ENCODE peak calls at places on chromosomes 11 and 22, in four cellular contexts. One of them, this sample, is unnamed.

GRCh38 chr22:29369460-29369859 is 18.9 kb downstream of the AP1B1 start:
- DNase-seq in lower lobe of right lung: peak; percentile 65
- DNase-seq in AG09309: peak; percentile 38
- DNase-seq in WERI-Rb-1: no peak
- DNase-seq in this sample: no peak

GRCh38 chr11:132911186-132911585 is 621.1 kb downstream of the OPCML start:
- DNase-seq in lower lobe of right lung: no peak
- DNase-seq in AG09309: no peak
- DNase-seq in WERI-Rb-1: no peak
- DNase-seq in this sample: no peak

GRCh38 chr11:12942157-12942556 is 67.0 kb upstream of the RASSF10 start:
- DNase-seq in lower lobe of right lung: no peak
- DNase-seq in AG09309: no peak
- DNase-seq in WERI-Rb-1: no peak
- DNase-seq in this sample: no peak

GRCh38 chr11:1487091-1487850 is 692 bp upstream of the MOB2 start:
- DNase-seq in lower lobe of right lung: peak; percentile 39
- DNase-seq in AG09309: no peak
- DNase-seq in WERI-Rb-1: no peak
- DNase-seq in this sample: no peak

GRCh38 chr22:46442217-46442853 is 95.1 kb downstream of the CELSR1 start:
- DNase-seq in lower lobe of right lung: no peak
- DNase-seq in AG09309: no peak
- DNase-seq in WERI-Rb-1: no peak
- DNase-seq in this sample: no peak

GRCh38 chr22:46638601-46639431 is 18.6 kb downstream of the GRAMD4 start:
- DNase-seq in lower lobe of right lung: peak; percentile 76
- DNase-seq in AG09309: no peak
- DNase-seq in WERI-Rb-1: no peak
- DNase-seq in this sample: peak; percentile 22

GRCh38 chr11:131866535-131867400 is 496.4 kb downstream of the NTM start:
- DNase-seq in lower lobe of right lung: no peak
- DNase-seq in AG09309: no peak
- DNase-seq in WERI-Rb-1: no peak
- DNase-seq in this sample: no peak

GRCh38 chr11:106087815-106088435 is 10.5 kb downstream of the AASDHPPT start:
- DNase-seq in lower lobe of right lung: peak; percentile 54
- DNase-seq in AG09309: no peak
- DNase-seq in WERI-Rb-1: peak; percentile 22
- DNase-seq in this sample: peak; percentile 33

GRCh38 chr22:42265321-42265720 is 5.1 kb downstream of the TCF20 start:
- DNase-seq in lower lobe of right lung: no peak
- DNase-seq in AG09309: no peak
- DNase-seq in WERI-Rb-1: no peak
- DNase-seq in this sample: no peak

GRCh38 chr11:832529-833113 is at the start of gene CD151:
- DNase-seq in lower lobe of right lung: no peak
- DNase-seq in AG09309: no peak
- DNase-seq in WERI-Rb-1: peak; percentile 65
- DNase-seq in this sample: no peak

GRCh38 chr11:6606471-6607189 is 3.1 kb downstream of the ILK start:
- DNase-seq in lower lobe of right lung: peak; percentile 91
- DNase-seq in AG09309: peak; percentile 67
- DNase-seq in WERI-Rb-1: peak; percentile 92
- DNase-seq in this sample: peak; percentile 87

GRCh38 chr11:130051077-130051476 is 18.6 kb upstream of the APLP2 start:
- DNase-seq in lower lobe of right lung: no peak
- DNase-seq in AG09309: no peak
- DNase-seq in WERI-Rb-1: no peak
- DNase-seq in this sample: peak; percentile 11

GRCh38 chr11:122108192-122108799 is 7.7 kb downstream of the BLID start:
- DNase-seq in lower lobe of right lung: no peak
- DNase-seq in AG09309: no peak
- DNase-seq in WERI-Rb-1: peak; percentile 61
- DNase-seq in this sample: peak; percentile 48

GRCh38 chr11:120529214-120529613 is 17.7 kb downstream of the GRIK4 start:
- DNase-seq in lower lobe of right lung: no peak
- DNase-seq in AG09309: no peak
- DNase-seq in WERI-Rb-1: no peak
- DNase-seq in this sample: no peak

GRCh38 chr11:44427432-44427831 is 117.5 kb upstream of the ALX4 start:
- DNase-seq in lower lobe of right lung: no peak
- DNase-seq in AG09309: no peak
- DNase-seq in WERI-Rb-1: peak; percentile 32
- DNase-seq in this sample: no peak

GRCh38 chr11:124676386-124676785 is 2.7 kb downstream of the SPA17 start:
- DNase-seq in lower lobe of right lung: no peak
- DNase-seq in AG09309: no peak
- DNase-seq in WERI-Rb-1: no peak
- DNase-seq in this sample: peak; percentile 38

GRCh38 chr11:34330653-34331052 is 27.2 kb downstream of the ABTB2 start:
- DNase-seq in lower lobe of right lung: no peak
- DNase-seq in AG09309: no peak
- DNase-seq in WERI-Rb-1: no peak
- DNase-seq in this sample: no peak

GRCh38 chr11:11036185-11037161 is 178.6 kb upstream of the ZBED5 start:
- DNase-seq in lower lobe of right lung: no peak
- DNase-seq in AG09309: peak; percentile 40
- DNase-seq in WERI-Rb-1: peak; percentile 30
- DNase-seq in this sample: peak; percentile 29

GRCh38 chr11:64571410-64572091 is 19.5 kb upstream of the SLC22A12 start:
- DNase-seq in lower lobe of right lung: peak; percentile 32
- DNase-seq in AG09309: no peak
- DNase-seq in WERI-Rb-1: peak; percentile 80
- DNase-seq in this sample: no peak

GRCh38 chr11:58928691-58929090 is 10.6 kb upstream of the GLYATL1 start:
- DNase-seq in lower lobe of right lung: no peak
- DNase-seq in AG09309: no peak
- DNase-seq in WERI-Rb-1: no peak
- DNase-seq in this sample: no peak

GRCh38 chr11:62449451-62449851 is 30.6 kb downstream of the SCGB1A1 start:
- DNase-seq in lower lobe of right lung: no peak
- DNase-seq in AG09309: no peak
- DNase-seq in WERI-Rb-1: no peak
- DNase-seq in this sample: no peak

GRCh38 chr11:27482793-27483192 is 10.2 kb upstream of the LGR4 start:
- DNase-seq in lower lobe of right lung: no peak
- DNase-seq in AG09309: no peak
- DNase-seq in WERI-Rb-1: no peak
- DNase-seq in this sample: no peak

GRCh38 chr22:42397332-42398246 is 34.6 kb downstream of the NFAM1 start:
- DNase-seq in lower lobe of right lung: peak; percentile 72
- DNase-seq in AG09309: no peak
- DNase-seq in WERI-Rb-1: no peak
- DNase-seq in this sample: no peak

GRCh38 chr22:45533731-45534130 is 31.0 kb downstream of the FBLN1 start:
- DNase-seq in lower lobe of right lung: no peak
- DNase-seq in AG09309: no peak
- DNase-seq in WERI-Rb-1: no peak
- DNase-seq in this sample: no peak

GRCh38 chr11:15170170-15170569 is 55.4 kb downstream of the INSC start:
- DNase-seq in lower lobe of right lung: no peak
- DNase-seq in AG09309: no peak
- DNase-seq in WERI-Rb-1: no peak
- DNase-seq in this sample: no peak

GRCh38 chr11:102007567-102008437 is 39.4 kb upstream of the CFAP300 start:
- DNase-seq in lower lobe of right lung: no peak
- DNase-seq in AG09309: peak; percentile 18
- DNase-seq in WERI-Rb-1: no peak
- DNase-seq in this sample: peak; percentile 61

GRCh38 chr11:67422894-67423293 is 5.4 kb upstream of the RPS6KB2 start:
- DNase-seq in lower lobe of right lung: no peak
- DNase-seq in AG09309: no peak
- DNase-seq in WERI-Rb-1: no peak
- DNase-seq in this sample: no peak

GRCh38 chr11:76265771-76266241 is 59.5 kb upstream of the WNT11 start:
- DNase-seq in lower lobe of right lung: no peak
- DNase-seq in AG09309: no peak
- DNase-seq in WERI-Rb-1: no peak
- DNase-seq in this sample: no peak

GRCh38 chr11:129590753-129591475 is 215.3 kb downstream of the BARX2 start:
- DNase-seq in lower lobe of right lung: no peak
- DNase-seq in AG09309: no peak
- DNase-seq in WERI-Rb-1: no peak
- DNase-seq in this sample: no peak

GRCh38 chr22:40055143-40055926 is 60.6 kb downstream of the FAM83F start:
- DNase-seq in lower lobe of right lung: no peak
- DNase-seq in AG09309: no peak
- DNase-seq in WERI-Rb-1: no peak
- DNase-seq in this sample: no peak

GRCh38 chr11:122600290-122600689 is 55.2 kb upstream of the UBASH3B start:
- DNase-seq in lower lobe of right lung: no peak
- DNase-seq in AG09309: no peak
- DNase-seq in WERI-Rb-1: no peak
- DNase-seq in this sample: no peak

GRCh38 chr22:46803031-46803880 is 40.8 kb downstream of the TBC1D22A start:
- DNase-seq in lower lobe of right lung: peak; percentile 83
- DNase-seq in AG09309: no peak
- DNase-seq in WERI-Rb-1: peak; percentile 66
- DNase-seq in this sample: no peak

GRCh38 chr11:68066742-68067141 is 27.9 kb downstream of the TCIRG1 start:
- DNase-seq in lower lobe of right lung: no peak
- DNase-seq in AG09309: peak; percentile 13
- DNase-seq in WERI-Rb-1: no peak
- DNase-seq in this sample: no peak

GRCh38 chr11:64649304-64649703 is 58.3 kb downstream of the SLC22A12 start:
- DNase-seq in lower lobe of right lung: no peak
- DNase-seq in AG09309: no peak
- DNase-seq in WERI-Rb-1: peak; percentile 70
- DNase-seq in this sample: no peak

GRCh38 chr22:29344137-29344536 is 28.6 kb upstream of the RASL10A start:
- DNase-seq in lower lobe of right lung: peak; percentile 79
- DNase-seq in AG09309: peak; percentile 89
- DNase-seq in WERI-Rb-1: no peak
- DNase-seq in this sample: peak; percentile 98

GRCh38 chr22:44729391-44730012 is 22.9 kb upstream of the ARHGAP8 start:
- DNase-seq in lower lobe of right lung: no peak
- DNase-seq in AG09309: peak; percentile 16
- DNase-seq in WERI-Rb-1: no peak
- DNase-seq in this sample: peak; percentile 47

GRCh38 chr11:127017482-127017881 is 16.9 kb upstream of the KIRREL3 start:
- DNase-seq in lower lobe of right lung: no peak
- DNase-seq in AG09309: peak; percentile 61
- DNase-seq in WERI-Rb-1: peak; percentile 36
- DNase-seq in this sample: peak; percentile 91
- TF ChIP-seq CTCF in lower lobe of right lung: no peak
- TF ChIP-seq CTCF in AG09309: peak; percentile 61
- TF ChIP-seq CTCF in WERI-Rb-1: peak; percentile 62
- TF ChIP-seq CTCF in this sample: peak; percentile 83

DNA sequence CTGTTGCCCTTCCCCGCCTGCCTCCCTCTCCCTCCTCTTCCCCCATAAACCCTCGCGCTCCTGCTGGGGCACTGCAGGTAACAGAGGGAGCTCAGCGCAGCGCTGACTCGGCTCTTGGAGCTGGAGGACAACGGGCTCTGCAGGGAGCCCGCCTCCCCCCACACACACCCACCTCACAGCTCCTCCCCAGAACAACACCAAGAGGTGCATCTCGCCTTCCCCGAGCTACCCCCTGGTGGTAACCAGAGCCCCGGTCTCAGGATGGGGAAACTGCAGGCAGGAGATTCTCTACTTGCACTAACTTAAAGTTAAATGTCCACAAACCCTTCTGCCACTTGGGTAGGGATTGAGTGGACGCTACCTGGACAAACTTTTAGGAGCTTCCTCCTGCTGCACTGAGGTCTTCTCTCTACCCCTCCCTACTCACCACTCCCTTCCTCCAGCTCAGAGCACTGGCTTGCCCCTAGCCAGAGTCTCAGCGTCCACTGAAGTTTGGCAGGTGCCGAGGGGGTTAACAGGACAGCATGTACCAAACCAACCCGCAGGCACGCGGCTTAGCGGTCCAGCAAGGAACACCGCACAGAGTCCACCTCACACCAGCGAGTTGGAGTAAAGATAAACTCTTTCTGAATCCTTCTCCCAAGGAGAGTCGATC is 4.0 kb upstream of the SCN4B start:
- DNase-seq in lower lobe of right lung: no peak
- DNase-seq in AG09309: no peak
- DNase-seq in WERI-Rb-1: peak; percentile 68
- DNase-seq in this sample: no peak
- TF ChIP-seq CTCF in lower lobe of right lung: no peak
- TF ChIP-seq CTCF in AG09309: no peak
- TF ChIP-seq CTCF in WERI-Rb-1: no peak
- TF ChIP-seq CTCF in this sample: peak; percentile 11

GRCh38 chr11:69417211-69418085 is 64.0 kb upstream of the LINC01488 start:
- DNase-seq in lower lobe of right lung: no peak
- DNase-seq in AG09309: no peak
- DNase-seq in WERI-Rb-1: no peak
- DNase-seq in this sample: no peak
- TF ChIP-seq CTCF in lower lobe of right lung: no peak
- TF ChIP-seq CTCF in AG09309: no peak
- TF ChIP-seq CTCF in WERI-Rb-1: no peak
- TF ChIP-seq CTCF in this sample: no peak

DNA sequence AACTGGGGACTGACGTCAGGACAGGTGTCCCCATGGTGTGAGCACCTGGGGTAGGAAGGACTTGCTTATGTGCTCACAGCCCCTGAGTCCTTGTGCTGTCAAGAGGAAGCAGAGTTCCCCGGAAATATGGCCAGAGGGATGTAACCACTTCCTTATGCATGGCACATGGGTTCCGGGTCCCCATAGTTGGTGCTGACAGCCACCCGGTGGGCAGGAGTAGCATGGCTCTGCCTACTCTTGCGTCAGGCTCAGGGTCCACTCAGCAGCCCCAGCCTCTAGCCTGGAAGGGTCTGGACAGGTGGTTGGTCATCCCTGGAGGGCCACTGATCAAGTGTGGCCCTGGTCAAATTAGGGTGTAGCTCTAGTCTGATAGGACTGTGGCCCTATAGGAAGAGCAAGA is 42.8 kb upstream of the CCND1 start:
- DNase-seq in lower lobe of right lung: no peak
- DNase-seq in AG09309: no peak
- DNase-seq in WERI-Rb-1: no peak
- DNase-seq in this sample: no peak
- TF ChIP-seq CTCF in lower lobe of right lung: peak; percentile 20
- TF ChIP-seq CTCF in AG09309: peak; percentile 14
- TF ChIP-seq CTCF in WERI-Rb-1: peak; percentile 39
- TF ChIP-seq CTCF in this sample: peak; percentile 31